ENCODE peak calls at places on chromosome 14, in four cellular contexts. Z, T, L and K are unnamed samples. For H3K4me1 and H3K36me3, the result is how much of the 10 kb centered on the place peaks cover.

GRCh38 chr14:104087505-104087904 is 2.0 kb downstream of the ASPG start:
- DNase-seq in L (no peak), T (no peak), Z (no peak), K (no peak)

GRCh38 chr14:59189281-59189821 is 884 bp downstream of the DAAM1 start:
- DNase-seq in Z (no peak), T (peak), L (peak), K (no peak)

GRCh38 chr14:101858791-101859537 is 97.5 kb downstream of the PPP2R5C start:
- DNase-seq in Z (no peak), L (peak), T (no peak), K (peak)

GRCh38 chr14:52834440-52834842 is 43.0 kb upstream of the GNPNAT1 start:
- DNase-seq in Z (no peak), L (no peak), T (no peak), K (no peak)

GRCh38 chr14:26719514-26719913 is 121.7 kb upstream of the NOVA1 start:
- DNase-seq in Z (no peak), T (no peak), L (no peak), K (no peak)

GRCh38 chr14:42884100-42884499 is 1277.4 kb downstream of the LRFN5 start:
- DNase-seq in L (no peak), Z (no peak), T (no peak), K (no peak)

GRCh38 chr14:101289230-101289690 is 272.0 kb upstream of the DIO3 start:
- DNase-seq in L (no peak), T (no peak), Z (no peak), K (no peak)

GRCh38 chr14:30681752-30682355 is 59.7 kb downstream of the SCFD1 start:
- DNase-seq in Z (no peak), T (no peak), L (peak), K (no peak)

GRCh38 chr14:63787995-63788946 is 60.4 kb upstream of the SGPP1 start:
- DNase-seq in Z (no peak), T (no peak), L (no peak), K (no peak)

GRCh38 chr14:35343709-35344474 is 51.7 kb downstream of the PSMA6 start:
- DNase-seq in Z (no peak), T (no peak), L (no peak), K (no peak)

GRCh38 chr14:105478624-105479305 is 4.1 kb downstream of the CRIP2 start:
- DNase-seq in L (no peak), T (no peak), Z (no peak), K (no peak)

GRCh38 chr14:87229131-87229530 is 763.9 kb downstream of the GALC start:
- DNase-seq in L (no peak), T (no peak), Z (no peak), K (no peak)

GRCh38 chr14:36363704-36364103 is 43.3 kb upstream of the MBIP start:
- DNase-seq in T (no peak), L (no peak), Z (no peak), K (no peak)

GRCh38 chr14:64680013-64680674 is 24.1 kb upstream of the PLEKHG3 start:
- DNase-seq in Z (no peak), L (no peak), T (no peak), K (no peak)

GRCh38 chr14:103029936-103030335 is 27.4 kb downstream of the CDC42BPB start:
- DNase-seq in T (no peak), L (no peak), Z (no peak), K (no peak)

GRCh38 chr14:70692210-70692609 is 50.5 kb downstream of the TTC9 start:
- DNase-seq in L (no peak), Z (no peak), T (peak), K (no peak)

GRCh38 chr14:53365516-53366130 is 212.5 kb upstream of the DDHD1 start:
- DNase-seq in Z (no peak), L (no peak), T (no peak), K (no peak)

GRCh38 chr14:33943484-33943883 is 7.4 kb downstream of the EGLN3 start:
- DNase-seq in Z (no peak), T (no peak), L (no peak), K (no peak)

GRCh38 chr14:56136571-56137498 is 18.6 kb downstream of the PELI2 start:
- DNase-seq in T (no peak), Z (no peak), L (no peak), K (no peak)

GRCh38 chr14:103097994-103098957 is 3.8 kb downstream of the EXOC3L4 start:
- DNase-seq in L (no peak), Z (no peak), T (no peak), K (no peak)

DNA sequence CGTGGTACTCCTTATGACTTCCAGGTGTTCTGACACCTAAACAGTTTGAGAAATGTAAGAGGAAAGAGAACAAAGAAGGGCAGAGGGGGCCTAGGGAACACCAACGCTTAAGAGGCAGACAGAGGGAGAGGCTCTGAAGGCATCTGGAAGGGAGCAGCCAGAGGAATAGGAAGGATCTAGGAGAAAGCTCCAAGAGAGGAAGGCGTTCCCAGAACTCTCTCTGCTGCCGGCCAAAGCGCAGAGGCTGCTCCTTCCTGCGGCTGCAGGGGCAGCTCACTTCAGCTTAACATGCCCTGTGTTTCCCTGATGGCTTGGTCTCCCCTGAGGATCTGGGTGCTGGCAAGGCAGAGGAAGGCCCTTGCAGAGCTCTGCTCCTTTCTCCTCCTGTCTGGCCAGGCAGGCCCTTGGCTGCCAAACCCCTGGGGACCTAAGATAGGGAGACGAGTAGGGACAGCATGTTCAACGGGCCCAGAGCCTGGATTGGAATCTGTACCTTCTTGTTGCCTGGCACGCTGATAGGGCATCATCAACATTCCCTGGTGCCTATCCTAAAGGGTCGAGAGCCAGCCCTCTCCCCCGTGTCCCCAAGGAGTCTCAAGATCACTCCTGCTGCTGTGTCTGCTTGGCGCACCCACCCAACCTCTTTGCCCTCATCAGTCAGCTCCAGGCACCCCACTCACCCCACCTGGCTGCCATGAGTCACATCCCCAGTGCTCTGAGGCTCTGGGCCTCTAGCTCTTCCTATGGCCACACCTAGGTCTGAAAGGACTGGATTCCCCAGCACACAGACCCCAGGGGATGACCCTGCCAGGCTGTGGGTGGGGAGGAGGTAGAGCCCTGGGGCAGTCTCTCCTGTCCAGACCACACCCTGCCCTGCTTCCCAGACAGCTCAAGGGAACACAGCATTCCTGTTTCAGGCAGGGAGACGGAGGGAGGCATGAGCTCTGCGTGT is 45.6 kb downstream of the LTBP2 start:
- DNase-seq in Z (no peak), L (no peak), T (no peak), K (no peak)
- H3K4me1 ChIP-seq in Z (half or more), L (under half), T (under half), K (under half)

DNA sequence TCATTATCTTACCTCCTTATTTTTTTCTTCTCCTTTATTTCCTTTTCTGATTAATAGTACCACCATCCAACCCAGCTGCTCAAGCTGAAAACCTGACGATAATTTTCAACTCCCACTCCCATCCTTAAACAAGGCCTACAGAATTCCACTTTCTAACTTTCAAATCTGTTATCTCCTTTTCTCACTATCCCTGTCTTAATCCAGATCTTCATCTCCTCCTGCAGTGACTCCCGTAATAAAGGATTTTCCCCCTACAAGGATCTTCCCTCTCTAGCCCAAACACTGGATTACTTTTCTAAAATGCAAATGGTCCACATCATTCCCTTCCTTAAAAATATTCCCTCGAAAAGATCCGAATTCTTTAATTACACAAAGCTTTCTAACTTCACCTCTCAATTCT is 1.5 kb downstream of the TRAPPC6B start:
- DNase-seq in Z (no peak), L (no peak), T (no peak), K (no peak)
- H3K4me3 ChIP-seq in Z (peak), L (peak), T (peak), K (no peak)

GRCh38 chr14:92514844-92515509 is 1.4 kb downstream of the RIN3 start:
- DNase-seq in L (no peak), Z (no peak), T (no peak), K (no peak)
- H3K36me3 ChIP-seq in L (under half), Z (under half), T (under half), K (under half)

DNA sequence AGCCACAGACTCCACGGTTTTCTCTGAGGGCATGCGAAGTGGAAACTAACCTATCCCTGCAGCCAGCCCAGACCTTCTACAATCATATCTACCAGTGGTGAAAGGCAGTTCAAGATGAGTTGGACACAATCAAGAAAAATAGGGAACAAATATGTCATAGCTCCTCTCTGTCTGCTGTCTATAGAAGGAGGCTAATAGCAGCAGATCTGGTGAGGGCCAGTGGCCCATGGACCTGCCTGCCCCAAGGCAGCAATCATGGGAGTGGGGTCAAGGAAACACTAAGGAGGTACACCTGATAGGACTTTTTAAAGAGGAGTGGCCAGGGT is 149.5 kb downstream of the PRKCH start:
- DNase-seq in T (no peak), Z (no peak), L (no peak), K (peak)
- H3K4me1 ChIP-seq in T (under half), Z (half or more), L (half or more), K (under half)

GRCh38 chr14:51592836-51593235 is 58.9 kb upstream of the FRMD6 start:
- DNase-seq in T (no peak), Z (no peak), L (peak), K (no peak)
- H3K4me3 ChIP-seq in T (no peak), Z (no peak), L (no peak), K (no peak)